ENCODE peak calls at places on chromosomes 2 and 18, in four cellular contexts. C is CD8-positive, alpha-beta memory T cell; Z is breast epithelium; G is aorta. P is an unnamed sample.

GRCh38 chr2:12910431-12910830 is 193.7 kb downstream of the TRIB2 start:
- DNase-seq in Z (no peak), G (no peak), C (no peak), P (no peak)

GRCh38 chr2:176088937-176089842 is 3.3 kb upstream of the HOXD13 start:
- DNase-seq in G (no peak), Z (no peak), C (no peak), P (no peak)

GRCh38 chr18:25164837-25165791 is 186.9 kb downstream of the ZNF521 start:
- DNase-seq in C (no peak), Z (no peak), G (peak; percentile 46), P (no peak)

GRCh38 chr2:197010200-197011020 is 83.9 kb upstream of the PGAP1 start:
- DNase-seq in G (no peak), C (no peak), Z (no peak), P (peak; percentile 60)

GRCh38 chr2:197952540-197953202 is 148.3 kb downstream of the PLCL1 start:
- DNase-seq in C (no peak), G (no peak), Z (no peak), P (no peak)

GRCh38 chr2:58812766-58813344 is 571.7 kb upstream of the FANCL start:
- DNase-seq in Z (no peak), G (no peak), C (no peak), P (no peak)

GRCh38 chr2:206783718-206784117 is 18.3 kb downstream of the FASTKD2 start:
- DNase-seq in Z (no peak), C (no peak), G (no peak), P (peak; percentile 76)

GRCh38 chr2:37091873-37092272 is 7.6 kb downstream of the GPATCH11 start:
- DNase-seq in G (no peak), C (no peak), Z (no peak), P (no peak)

GRCh38 chr2:62489162-62489561 is 16.8 kb downstream of the TMEM17 start:
- DNase-seq in C (no peak), G (no peak), Z (no peak), P (no peak)

GRCh38 chr2:30778611-30779010 is 28.6 kb downstream of the CAPN13 start:
- DNase-seq in G (no peak), Z (no peak), C (no peak), P (no peak)

GRCh38 chr2:181307203-181307991 is 149.8 kb upstream of the ITGA4 start:
- DNase-seq in Z (no peak), G (no peak), C (no peak), P (no peak)

DNA sequence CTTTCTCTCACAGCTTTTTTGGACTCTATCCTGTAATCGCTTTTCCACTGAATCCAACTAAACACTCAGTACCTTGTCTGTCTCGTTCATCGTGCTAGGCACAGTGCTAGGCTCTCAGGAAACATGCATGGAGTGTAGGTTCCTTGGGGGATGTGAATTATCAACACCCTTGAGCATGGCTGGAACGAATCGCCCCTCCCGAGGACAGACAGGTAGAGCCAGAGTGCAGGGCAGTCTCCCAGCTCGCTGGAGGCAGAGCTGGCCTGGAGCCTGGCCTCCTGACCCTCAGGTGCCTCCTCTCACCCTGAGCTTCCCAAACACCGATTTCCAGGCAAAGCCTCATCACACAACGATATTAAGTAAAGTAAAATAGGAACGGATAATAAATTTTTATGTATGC is 90.4 kb downstream of the MSH2 start:
- DNase-seq in C (no peak), Z (no peak), G (no peak), P (no peak)
- H3K9me3 ChIP-seq in C (no peaks in the 10 kb centered on the region), Z (no peaks in the 10 kb centered on the region), G (peaks cover 2% of the 10 kb centered on the region), P (peaks cover 5% of the 10 kb centered on the region)

GRCh38 chr2:137771064-137771463 is 193.2 kb upstream of the HNMT start:
- DNase-seq in G (no peak), Z (no peak), C (no peak), P (no peak)

GRCh38 chr2:137772451-137772850 is 191.8 kb upstream of the HNMT start:
- DNase-seq in Z (no peak), C (no peak), G (no peak), P (no peak)

GRCh38 chr2:137764638-137765037 is 199.6 kb upstream of the HNMT start:
- DNase-seq in C (no peak), G (no peak), Z (no peak), P (no peak)

GRCh38 chr2:137770161-137770560 is 194.1 kb upstream of the HNMT start:
- DNase-seq in C (no peak), G (no peak), Z (no peak), P (no peak)

GRCh38 chr2:137769406-137769805 is 194.9 kb upstream of the HNMT start:
- DNase-seq in C (no peak), Z (no peak), G (no peak), P (no peak)
- H3K9me3 ChIP-seq in C (no peaks in the 10 kb centered on the region), Z (peaks cover 7% of the 10 kb centered on the region), G (no peaks in the 10 kb centered on the region), P (peaks cover 18% of the 10 kb centered on the region)

DNA sequence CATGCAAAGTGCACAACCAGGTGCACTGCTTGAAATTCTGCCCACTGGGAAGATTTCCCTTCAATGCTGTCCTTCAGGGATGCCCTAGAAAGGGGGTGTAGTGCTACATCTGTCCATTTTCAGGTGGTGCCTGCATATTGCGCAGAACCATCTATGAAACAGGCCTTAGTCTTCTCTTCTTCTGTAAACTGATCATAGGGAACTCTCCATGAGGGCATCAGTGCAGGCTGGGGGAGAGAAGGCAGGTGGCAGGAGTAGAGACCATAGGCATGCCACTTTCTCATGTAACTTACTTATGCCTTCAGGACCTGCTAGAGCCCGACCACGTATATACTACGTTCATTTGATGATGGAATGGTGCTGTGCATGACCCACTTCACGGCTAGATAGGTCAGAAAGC is 912.1 kb downstream of the SLC4A3 start:
- DNase-seq in G (no peak), Z (no peak), C (no peak), P (no peak)
- H3K9me3 ChIP-seq in G (peaks cover 6% of the 10 kb centered on the region), Z (no peaks in the 10 kb centered on the region), C (no peaks in the 10 kb centered on the region), P (peaks cover 17% of the 10 kb centered on the region)

DNA sequence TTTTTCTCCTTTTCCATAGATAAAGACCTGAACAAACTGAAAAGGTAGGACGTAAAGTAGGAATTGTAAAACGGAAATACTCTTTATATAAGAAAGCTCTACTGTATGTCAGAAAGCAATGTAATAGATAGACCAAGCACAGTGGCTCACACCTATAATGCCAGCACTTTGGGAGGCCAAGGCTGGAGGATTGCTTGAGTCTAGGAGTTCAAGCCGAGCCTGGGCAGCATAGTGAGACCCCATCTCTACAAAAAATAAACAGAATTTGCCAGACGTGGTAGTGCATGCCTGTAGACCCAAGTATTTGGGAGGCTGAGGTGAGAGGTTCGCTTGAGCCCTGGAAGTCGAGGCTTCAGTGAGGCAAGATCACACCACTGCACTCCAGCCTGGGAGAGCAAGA is 7.6 kb downstream of the ZNF397 start:
- DNase-seq in C (no peak), Z (no peak), G (no peak), P (no peak)
- H3K9me3 ChIP-seq in C (peaks cover 4% of the 10 kb centered on the region), Z (no peaks in the 10 kb centered on the region), G (no peaks in the 10 kb centered on the region), P (peaks cover 92% of the 10 kb centered on the region)

P was measured in endodermal cell.